ENCODE peak calls at places on chromosomes 6 and 20, in nine cellular contexts. N is right atrium auricular region, U is A549, Y is fibroblast of mammary gland, C is HFF-Myc, J is prostate gland, O is aorta, M is spleen, X is adipocyte. B is an unnamed sample.

GRCh38 chr6:155254139-155254538 is 9.7 kb upstream of the CLDN20 start:
- DNase-seq in M (no peak), J (no peak), Y (no peak), U (no peak), N (no peak), X (no peak), C (no peak), O (no peak), B (no peak)

GRCh38 chr6:27601668-27602254 is 128.9 kb upstream of the ZNF184 start:
- DNase-seq in M (no peak), J (no peak), Y (peak), X (no peak), N (no peak), O (no peak), U (no peak), C (no peak), B (no peak)

GRCh38 chr6:165717732-165718465 is 54.9 kb upstream of the PDE10A start:
- DNase-seq in U (no peak), Y (no peak), J (no peak), N (no peak), M (no peak), C (no peak), X (no peak), O (no peak), B (no peak)

GRCh38 chr6:130900913-130901312 is 73.7 kb downstream of the SMLR1 start:
- DNase-seq in C (no peak), U (peak), J (no peak), M (no peak), N (no peak), O (peak), X (peak), Y (peak), B (no peak)

GRCh38 chr6:87322304-87323212 is at the start of gene SMIM8:
- DNase-seq in J (peak), Y (peak), C (no peak), N (peak), U (peak), O (peak), X (peak), M (peak), B (no peak)

GRCh38 chr6:157770946-157771345 is 52.1 kb upstream of the SNX9 start:
- DNase-seq in M (no peak), J (no peak), O (no peak), X (peak), N (no peak), C (no peak), U (no peak), Y (peak), B (no peak)

GRCh38 chr6:142433419-142433818 is 131.6 kb downstream of the ADGRG6 start:
- DNase-seq in J (no peak), O (no peak), U (no peak), M (no peak), N (no peak), X (no peak), C (no peak), Y (no peak), B (no peak)

GRCh38 chr20:37534401-37535157 is 6.9 kb upstream of the BLCAP start:
- DNase-seq in M (peak), J (peak), O (no peak), C (peak), U (peak), X (peak), Y (peak), N (peak), B (no peak)

GRCh38 chr20:4383966-4384365 is 337.7 kb upstream of the PRND start:
- DNase-seq in U (no peak), O (no peak), M (no peak), N (no peak), J (no peak), Y (peak), X (peak), C (no peak), B (no peak)

GRCh38 chr6:136703331-136703846 is 88.9 kb downstream of the MAP3K5 start:
- DNase-seq in C (no peak), Y (no peak), O (no peak), M (no peak), N (no peak), J (no peak), U (no peak), X (no peak), B (no peak)

GRCh38 chr6:141521440-141521839 is 611.3 kb upstream of the GJE1 start:
- DNase-seq in O (no peak), Y (peak), C (no peak), N (no peak), J (no peak), X (no peak), M (no peak), U (no peak), B (no peak)

GRCh38 chr20:61251529-61252393 is at the start of gene CDH4:
- DNase-seq in N (no peak), M (no peak), C (no peak), U (peak), X (peak), O (no peak), J (no peak), Y (no peak), B (no peak)

GRCh38 chr6:111700135-111700690 is 94.5 kb upstream of the TRAF3IP2 start:
- DNase-seq in J (no peak), Y (no peak), O (no peak), C (no peak), N (no peak), M (no peak), X (no peak), U (no peak), B (peak)

GRCh38 chr6:143745160-143746133 is 67.7 kb downstream of the PHACTR2 start:
- DNase-seq in O (no peak), M (no peak), X (peak), U (peak), J (peak), C (no peak), Y (peak), N (no peak), B (no peak)
- H3K4me3 ChIP-seq in O (no peak), M (no peak), X (no peak), U (peak), J (peak), C (no peak), Y (no peak), N (no peak), B (peak)

DNA sequence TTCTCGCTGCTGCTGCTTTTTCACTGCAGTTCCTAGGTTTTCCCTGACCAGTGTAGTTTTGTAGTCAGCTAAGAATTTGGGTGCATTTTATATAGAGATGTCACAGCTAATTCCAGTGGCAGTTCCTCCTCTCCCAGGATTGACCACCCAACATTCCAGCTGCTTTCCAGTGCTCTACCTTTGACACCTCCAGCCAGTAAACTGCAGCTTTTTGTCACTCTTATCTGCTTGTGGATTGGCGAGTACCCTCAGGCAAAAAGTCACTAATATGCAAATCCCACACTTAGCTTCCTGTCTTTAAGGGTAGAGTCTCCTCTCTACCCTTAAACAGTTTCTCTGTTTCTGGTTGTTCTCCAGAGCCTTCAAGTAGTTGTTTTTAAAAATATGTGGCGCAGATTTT is 146.9 kb upstream of the KCNG1 start:
- DNase-seq in U (no peak), J (no peak), X (no peak), Y (no peak), C (no peak), N (peak), O (no peak), M (no peak), B (no peak)
- H3K4me3 ChIP-seq in U (no peak), J (no peak), X (no peak), Y (no peak), C (no peak), N (no peak), O (no peak), M (no peak), B (no peak)

GRCh38 chr6:122220254-122220653 is 179.2 kb upstream of the HSF2 start:
- DNase-seq in M (no peak), C (no peak), J (no peak), N (no peak), U (no peak), O (no peak), Y (no peak), X (no peak), B (no peak)
- H3K4me3 ChIP-seq in M (no peak), C (no peak), J (no peak), N (no peak), U (no peak), O (no peak), Y (no peak), X (no peak), B (no peak)

DNA sequence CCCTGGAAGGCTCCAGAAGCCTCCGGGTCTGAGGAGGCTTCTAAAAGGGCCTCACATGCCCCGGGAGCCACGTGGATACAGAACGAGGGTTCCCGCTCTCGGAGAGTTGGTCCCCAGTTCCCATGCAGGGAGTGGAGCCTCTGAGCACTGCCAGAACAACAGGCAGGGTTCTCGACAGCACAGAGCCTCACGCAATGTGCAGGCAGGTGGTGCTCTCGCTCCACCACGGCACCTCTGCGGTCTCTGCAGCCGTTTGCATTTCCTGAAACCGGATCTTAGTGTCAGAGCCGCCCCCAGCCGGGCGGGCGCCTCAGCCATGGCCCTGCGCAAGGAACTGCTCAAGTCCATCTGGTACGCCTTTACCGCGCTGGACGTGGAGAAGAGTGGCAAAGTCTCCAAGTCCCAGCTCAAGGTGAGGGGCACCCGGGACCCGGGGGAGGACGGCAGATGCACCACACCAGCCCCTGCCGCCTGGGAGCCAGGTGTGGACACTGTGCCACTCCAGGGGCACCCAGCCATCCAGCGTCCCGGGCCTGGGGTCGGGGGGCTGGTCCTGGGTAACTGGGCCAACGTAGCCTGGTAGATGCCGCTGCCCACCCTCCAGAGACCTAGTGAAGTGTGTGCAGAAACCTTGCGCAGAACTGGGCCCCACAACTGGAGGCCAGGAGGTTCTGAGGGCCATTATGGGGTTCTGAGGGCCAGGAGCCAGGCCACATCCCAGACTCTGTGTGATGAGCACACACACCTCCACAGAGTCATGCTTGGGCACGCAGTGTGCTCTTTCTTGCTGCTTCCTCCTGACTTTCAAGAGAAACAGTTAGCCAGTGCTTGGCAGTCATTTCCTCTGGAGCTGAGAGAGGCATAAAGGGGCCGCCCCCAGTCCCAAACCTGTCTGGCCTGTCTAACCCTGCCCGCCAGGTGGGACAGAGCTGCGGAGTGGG is at the start of gene DEF6:
- DNase-seq in M (peak), N (peak), C (peak), U (no peak), O (peak), Y (peak), J (peak), X (peak), B (no peak)
- H3K4me3 ChIP-seq in M (peak), N (peak), C (peak), U (no peak), O (no peak), Y (peak), J (peak), X (no peak), B (peak)

GRCh38 chr6:138618168-138618567 is 118.9 kb upstream of the NHSL1 start:
- DNase-seq in J (no peak), U (no peak), O (no peak), M (no peak), N (no peak), C (no peak), Y (peak), X (no peak), B (no peak)

GRCh38 chr6:138620630-138621029 is 121.3 kb upstream of the NHSL1 start:
- DNase-seq in X (no peak), N (no peak), U (no peak), C (no peak), Y (peak), O (no peak), J (no peak), M (no peak), B (no peak)

DNA sequence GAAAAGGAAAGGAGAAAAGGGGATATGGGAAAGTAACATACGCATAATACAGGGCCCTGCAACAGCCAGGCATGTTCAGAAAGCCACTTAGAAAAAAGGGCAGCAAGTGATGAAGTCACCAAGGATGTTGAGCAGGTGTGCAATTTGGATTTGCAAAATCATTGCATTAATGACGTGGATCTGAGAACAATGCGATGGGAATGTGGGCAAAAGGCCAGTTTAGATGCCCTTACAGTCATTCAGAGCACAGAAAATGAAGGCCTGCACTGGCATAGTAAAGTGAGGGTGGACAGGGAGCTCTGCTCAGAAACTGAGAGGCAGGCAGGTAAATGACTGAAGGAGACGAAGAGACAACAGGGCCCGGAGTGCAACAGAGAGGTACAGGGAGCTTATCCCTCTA is 123.7 kb upstream of the NHSL1 start:
- DNase-seq in U (no peak), M (no peak), J (no peak), Y (no peak), C (no peak), N (no peak), O (no peak), X (no peak), B (no peak)
- H3K4me3 ChIP-seq in U (no peak), M (no peak), J (no peak), Y (no peak), C (no peak), N (no peak), O (no peak), X (no peak), B (no peak)

DNA sequence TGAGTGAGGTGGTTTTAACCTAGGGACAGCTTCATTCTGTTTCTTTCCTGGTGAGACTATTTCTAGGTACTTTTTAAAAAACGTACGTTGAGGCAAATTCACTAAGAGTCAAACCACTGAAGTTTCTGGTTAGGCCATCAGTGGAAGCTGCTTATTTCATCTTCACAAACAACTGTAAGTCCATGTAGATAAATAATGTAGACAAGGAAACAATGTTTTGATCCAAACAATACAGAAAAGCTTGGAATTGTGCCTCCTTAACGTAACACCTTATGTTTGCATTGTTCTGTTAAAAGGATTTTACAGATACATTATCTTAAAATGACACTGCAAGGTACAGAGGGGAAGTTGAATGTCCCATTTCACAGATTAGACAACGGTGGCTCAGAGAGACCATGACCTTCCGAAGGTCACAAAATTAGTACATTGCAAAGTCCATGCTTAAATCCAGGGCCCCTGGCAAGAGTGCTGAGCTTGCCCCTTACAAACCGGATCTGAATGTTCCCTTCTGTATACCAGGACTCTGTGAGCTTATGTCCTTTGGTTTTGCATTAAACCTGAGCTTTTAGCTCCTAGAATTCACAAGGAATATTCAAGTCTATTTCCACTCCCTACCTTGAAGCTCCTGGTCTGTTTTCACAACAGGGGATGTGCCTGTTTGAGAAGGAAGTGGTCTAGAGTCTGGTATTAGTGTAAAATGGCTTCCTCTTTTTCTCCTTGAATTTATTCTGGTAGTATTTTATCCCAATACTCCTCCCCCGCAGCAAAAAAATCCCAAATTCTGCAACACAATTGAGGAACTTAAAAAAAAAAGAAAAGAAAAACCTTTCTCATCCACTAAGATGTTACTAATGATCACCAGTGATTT is 28.8 kb upstream of the ZNF217 start:
- DNase-seq in Y (no peak), X (peak), C (no peak), U (no peak), J (no peak), M (no peak), O (no peak), N (no peak), B (no peak)
- H3K4me3 ChIP-seq in Y (no peak), X (peak), C (no peak), U (peak), J (no peak), M (no peak), O (no peak), N (no peak), B (no peak)

GRCh38 chr6:149008741-149009140 is 261.9 kb downstream of the UST start:
- DNase-seq in O (no peak), C (no peak), Y (no peak), M (no peak), U (no peak), N (no peak), X (no peak), J (no peak), B (no peak)

GRCh38 chr6:149013932-149014331 is 267.1 kb downstream of the UST start:
- DNase-seq in J (no peak), X (no peak), O (no peak), N (no peak), M (no peak), Y (peak), C (no peak), U (no peak), B (no peak)

GRCh38 chr6:149014631-149015171 is 267.9 kb downstream of the UST start:
- DNase-seq in N (no peak), Y (peak), U (no peak), J (no peak), C (no peak), X (no peak), M (no peak), O (no peak), B (no peak)

GRCh38 chr6:149015224-149015876 is 268.5 kb downstream of the UST start:
- DNase-seq in X (peak), U (no peak), J (no peak), Y (peak), O (no peak), M (no peak), C (no peak), N (no peak), B (no peak)

DNA sequence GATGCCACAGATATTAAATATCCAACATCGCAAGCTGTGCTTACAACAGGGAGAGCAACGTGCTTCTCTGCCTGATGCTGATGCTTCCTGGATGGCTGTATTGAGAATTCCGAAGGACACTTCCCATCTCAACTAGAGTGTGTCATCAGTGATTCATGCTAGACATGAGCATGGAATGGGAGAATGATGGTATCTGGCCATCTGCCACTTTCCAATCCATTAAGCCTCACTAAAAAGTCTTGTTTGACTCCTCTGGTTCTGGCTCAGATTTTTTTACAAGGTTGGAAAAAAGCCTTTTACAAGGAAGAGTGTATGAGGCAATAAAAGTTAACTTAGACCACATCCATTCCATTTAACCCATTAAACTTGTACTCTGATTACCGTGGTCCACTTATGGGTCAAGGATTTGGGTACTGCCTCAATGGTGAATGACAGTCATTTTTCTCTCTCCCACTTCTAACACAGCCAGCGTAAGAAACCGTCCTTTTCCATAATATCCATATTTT is 265.3 kb downstream of the UST start:
- DNase-seq in X (peak), U (peak), N (no peak), J (peak), M (no peak), O (no peak), Y (peak), C (peak), B (no peak)
- H3K4me3 ChIP-seq in X (peak), U (no peak), N (no peak), J (no peak), M (no peak), O (no peak), Y (no peak), C (no peak), B (no peak)

DNA sequence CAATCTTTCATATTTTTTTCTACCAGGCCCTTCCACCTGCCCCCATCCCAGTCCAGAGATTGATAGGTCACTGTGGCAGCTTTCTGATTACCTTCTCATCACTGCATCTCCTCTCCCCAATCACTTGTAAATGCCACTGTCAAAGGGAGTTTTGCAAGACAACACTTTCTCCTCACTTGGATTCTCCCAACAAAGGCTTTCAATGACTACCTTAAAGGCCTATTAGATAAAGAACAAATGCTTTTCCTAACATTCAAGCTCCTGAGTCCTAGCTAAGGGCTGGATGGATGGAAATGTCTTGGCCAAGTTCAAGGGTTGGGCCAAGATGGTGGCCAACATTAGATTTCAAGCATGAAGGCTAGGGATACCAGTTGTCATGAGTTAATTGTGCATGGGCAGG is 55.3 kb downstream of the UNC5CL start:
- DNase-seq in J (no peak), O (no peak), C (no peak), M (no peak), N (no peak), U (no peak), X (no peak), Y (no peak), B (no peak)
- H3K4me3 ChIP-seq in J (no peak), O (no peak), C (no peak), M (no peak), N (no peak), U (no peak), X (no peak), Y (no peak), B (no peak)

GRCh38 chr6:82419859-82420258 is 56.2 kb downstream of the TPBG start:
- DNase-seq in M (no peak), J (no peak), O (no peak), N (no peak), Y (peak), U (no peak), X (peak), C (no peak), B (no peak)
- H3K4me3 ChIP-seq in M (no peak), J (no peak), O (no peak), N (no peak), Y (no peak), U (no peak), X (no peak), C (no peak), B (no peak)

DNA sequence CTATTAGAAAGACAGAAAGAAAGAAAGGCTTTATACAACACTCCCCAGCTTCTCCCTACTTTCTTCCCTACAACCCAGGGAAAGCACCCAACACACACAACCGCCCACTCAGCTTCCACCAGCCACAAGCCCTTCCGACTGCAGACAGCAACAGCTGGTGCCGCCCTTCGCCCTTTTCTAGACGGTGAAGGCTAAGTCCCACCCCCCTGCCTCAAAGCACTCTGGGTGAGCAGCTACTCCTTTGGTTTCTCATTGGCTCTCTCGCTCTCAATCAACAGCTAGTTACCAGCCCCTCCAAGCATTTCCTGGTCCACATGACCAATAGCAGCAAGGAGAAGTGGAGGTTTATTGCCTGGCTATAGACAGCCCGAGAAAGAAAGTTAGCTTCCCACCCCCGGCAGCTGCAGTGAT is 230.1 kb upstream of the MOCS1 start:
- DNase-seq in Y (peak), U (no peak), N (no peak), C (no peak), J (no peak), O (no peak), M (no peak), X (no peak), B (no peak)
- H3K4me3 ChIP-seq in Y (peak), U (no peak), N (no peak), C (no peak), J (no peak), O (no peak), M (no peak), X (no peak), B (no peak)

B was measured in esophagus muscularis mucosa.